ENCODE peak calls at places on chromosomes 1 and 21, in seven cellular contexts. H is K562, G is GM12878, Y is Panc1, T is GM23338, F is HCT116, X is SK-N-SH. W is an unnamed sample.

GRCh38 chr1:226635456-226635941 is 86.9 kb downstream of the STUM start:
- DNase-seq in H (no peak), G (no peak), Y (no peak), T (no peak), F (no peak), X (no peak), W (peak)

GRCh38 chr1:163670980-163671757 is 349.4 kb downstream of the NUF2 start:
- DNase-seq in H (peak), G (no peak), Y (no peak), T (no peak), F (no peak), X (no peak), W (no peak)

GRCh38 chr1:217272385-217272784 is 358.5 kb downstream of the GPATCH2 start:
- DNase-seq in H (no peak), G (no peak), Y (no peak), T (no peak), F (no peak), X (no peak), W (no peak)

GRCh38 chr1:12739613-12740012 is 6.4 kb upstream of the CFAP107 start:
- DNase-seq in H (no peak), G (no peak), Y (no peak), T (no peak), F (no peak), X (no peak), W (no peak)

GRCh38 chr1:170530972-170531757 is 801 bp upstream of the GORAB start:
- DNase-seq in H (no peak), G (no peak), Y (no peak), T (peak), F (no peak), X (peak), W (no peak)

GRCh38 chr1:207026177-207026576 is 6.4 kb downstream of the C1orf116 start:
- DNase-seq in H (no peak), G (no peak), Y (no peak), T (no peak), F (no peak), X (no peak), W (no peak)

GRCh38 chr1:204828352-204828850 is 42.3 kb upstream of the NFASC start:
- DNase-seq in H (peak), G (no peak), Y (no peak), T (peak), F (no peak), X (peak), W (peak)

GRCh38 chr1:51594716-51595115 is 22.2 kb upstream of the OSBPL9 start:
- DNase-seq in H (no peak), G (no peak), Y (no peak), T (no peak), F (no peak), X (no peak), W (no peak)

GRCh38 chr1:230288641-230289349 is 137.3 kb downstream of the PGBD5 start:
- DNase-seq in H (no peak), G (no peak), Y (no peak), T (no peak), F (no peak), X (no peak), W (no peak)

GRCh38 chr1:56397409-56397808 is 182.0 kb downstream of the PLPP3 start:
- DNase-seq in H (no peak), G (no peak), Y (no peak), T (no peak), F (no peak), X (no peak), W (no peak)

GRCh38 chr1:201500670-201501120 is 6.2 kb downstream of the CSRP1 start:
- DNase-seq in H (no peak), G (no peak), Y (no peak), T (peak), F (no peak), X (no peak), W (no peak)

DNA sequence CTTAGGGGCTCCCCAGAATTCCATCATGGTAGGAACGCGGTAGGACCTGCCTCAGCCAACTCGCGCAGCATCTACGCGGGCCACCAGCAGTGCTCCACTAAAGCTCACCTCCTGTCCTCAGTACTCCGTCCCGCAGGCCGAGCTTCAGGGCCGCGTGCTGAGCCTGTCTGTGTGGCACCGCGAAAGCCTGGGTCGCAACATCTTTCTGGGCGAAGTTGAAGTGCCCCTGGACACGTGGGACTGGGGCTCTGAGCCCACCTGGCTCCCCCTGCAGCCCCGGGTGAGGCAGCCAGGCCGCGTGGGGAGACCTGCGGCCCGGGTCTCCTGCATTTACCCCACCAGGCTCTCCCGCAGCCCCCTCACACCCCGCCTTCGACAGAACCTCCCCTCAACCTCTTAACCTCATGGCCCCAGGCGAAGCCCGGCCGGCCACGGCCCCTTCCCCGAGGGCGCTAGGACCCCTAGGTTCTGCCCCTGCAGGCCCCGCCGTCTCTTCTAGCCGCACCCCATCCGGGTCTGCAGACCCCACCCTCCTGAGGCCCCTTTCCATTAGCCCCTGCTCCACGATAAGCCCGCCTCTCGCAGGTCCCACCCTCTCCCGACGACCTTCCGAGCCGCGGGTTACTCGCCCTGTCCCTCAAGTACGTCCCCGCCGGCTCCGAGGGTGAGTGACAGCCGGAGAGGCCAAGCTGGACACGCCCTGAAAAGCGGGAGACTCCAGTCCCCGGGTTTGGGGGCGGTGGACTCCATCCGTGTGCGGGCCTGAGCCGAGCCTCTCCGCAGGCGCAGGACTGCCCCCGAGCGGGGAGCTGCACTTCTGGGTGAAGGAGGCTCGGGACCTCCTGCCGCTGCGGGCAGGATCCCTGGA is 9.1 kb downstream of the SYTL1 start:
- DNase-seq in H (peak), G (no peak), Y (no peak), T (peak), F (no peak), X (no peak), W (no peak)
- H3K4me3 ChIP-seq in H (no peak), G (no peak), Y (peak), T (peak), F (no peak), X (no peak), W (no peak)

GRCh38 chr1:94683886-94684285 is 136.3 kb upstream of the SLC44A3 start:
- DNase-seq in H (no peak), G (no peak), Y (no peak), T (no peak), F (no peak), X (no peak), W (no peak)

GRCh38 chr1:94690033-94690712 is 130.0 kb upstream of the SLC44A3 start:
- DNase-seq in H (no peak), G (no peak), Y (no peak), T (no peak), F (no peak), X (no peak), W (no peak)

GRCh38 chr1:94688646-94689045 is 131.5 kb upstream of the SLC44A3 start:
- DNase-seq in H (no peak), G (no peak), Y (no peak), T (peak), F (no peak), X (no peak), W (no peak)

GRCh38 chr1:94684690-94685089 is 135.5 kb upstream of the SLC44A3 start:
- DNase-seq in H (no peak), G (no peak), Y (no peak), T (no peak), F (no peak), X (no peak), W (no peak)

GRCh38 chr1:94686882-94687281 is 133.3 kb upstream of the SLC44A3 start:
- DNase-seq in H (no peak), G (no peak), Y (no peak), T (no peak), F (no peak), X (no peak), W (no peak)
- TF ChIP-seq REST in H (no peak), G (no peak), Y (no peak), T (no peak), F (no peak), X (no peak), W (no peak)

GRCh38 chr1:44828841-44829440 is 14.1 kb downstream of the PTCH2 start:
- DNase-seq in H (no peak), G (no peak), Y (no peak), T (no peak), F (no peak), X (no peak), W (no peak)

GRCh38 chr1:44827197-44828002 is 15.7 kb downstream of the PTCH2 start:
- DNase-seq in H (peak), G (no peak), Y (no peak), T (peak), F (no peak), X (peak), W (no peak)

GRCh38 chr1:44829506-44830384 is 13.3 kb downstream of the PTCH2 start:
- DNase-seq in H (no peak), G (no peak), Y (no peak), T (no peak), F (no peak), X (peak), W (no peak)

GRCh38 chr1:44828003-44828651 is 14.9 kb downstream of the PTCH2 start:
- DNase-seq in H (no peak), G (no peak), Y (no peak), T (no peak), F (no peak), X (no peak), W (no peak)

GRCh38 chr1:44826375-44827196 is 16.5 kb downstream of the PTCH2 start:
- DNase-seq in H (peak), G (no peak), Y (no peak), T (no peak), F (no peak), X (peak), W (peak)
- TF ChIP-seq POLR2AphosphoS5 in H (no peak), G (no peak), Y (no peak), T (no peak), F (no peak), X (no peak), W (no peak)

GRCh38 chr1:151509350-151510019 is 1.7 kb upstream of the CGN start:
- DNase-seq in H (no peak), G (no peak), Y (no peak), T (no peak), F (no peak), X (no peak), W (no peak)
- H3K4me3 ChIP-seq in H (no peak), G (no peak), Y (no peak), T (peak), F (no peak), X (no peak), W (no peak)

DNA sequence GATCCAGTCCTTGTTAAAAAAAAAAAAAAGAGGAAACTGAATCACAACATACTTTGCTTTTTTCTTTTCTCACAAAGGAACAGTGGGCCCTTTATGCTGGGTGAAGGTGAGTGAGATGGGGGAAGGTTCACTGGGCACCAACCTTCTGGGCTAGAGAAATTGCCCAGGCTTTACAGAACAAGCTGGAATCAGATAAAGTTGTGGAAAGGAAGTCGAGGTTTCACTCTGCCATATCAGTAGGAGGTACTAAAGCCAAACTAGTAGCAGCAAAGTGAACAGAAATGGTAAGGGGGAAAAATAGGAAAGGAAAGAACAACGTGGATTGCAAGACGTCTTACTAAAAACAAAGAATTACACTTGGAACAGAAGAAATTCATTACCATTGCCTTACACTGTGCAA is 2.9 kb downstream of the IFNAR2 start:
- DNase-seq in H (no peak), G (no peak), Y (no peak), T (no peak), F (no peak), X (no peak), W (no peak)
- TF ChIP-seq REST in H (no peak), G (no peak), Y (no peak), T (no peak), F (no peak), X (no peak), W (no peak)

GRCh38 chr1:149886396-149887195 is 12.8 kb upstream of the BOLA1 start:
- DNase-seq in H (peak), G (peak), Y (peak), T (peak), F (peak), X (peak), W (peak)
- TF ChIP-seq POLR2AphosphoS5 in H (peak), G (peak), Y (peak), T (peak), F (peak), X (peak), W (peak)

DNA sequence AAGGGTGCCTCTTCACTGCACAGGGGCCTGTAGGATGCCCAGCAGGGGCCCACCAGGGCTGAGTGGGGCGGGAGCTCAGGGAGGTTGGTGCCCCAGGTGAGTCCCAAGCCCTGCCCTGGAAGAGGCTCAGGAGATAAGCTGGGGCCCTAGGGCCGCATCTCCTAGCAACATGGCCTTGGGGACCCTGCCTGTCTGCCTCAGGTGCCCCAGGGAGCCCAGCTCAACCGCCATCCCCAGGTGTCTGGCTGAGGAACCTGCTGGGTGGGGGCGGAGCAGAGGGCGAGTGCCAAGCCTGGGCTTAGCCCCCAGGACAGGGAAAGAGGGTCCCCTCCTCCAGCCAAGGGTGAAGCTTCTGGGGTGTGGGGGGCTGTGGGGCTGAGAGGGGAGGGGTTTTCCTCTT is 54.8 kb downstream of the FOXO6 start:
- DNase-seq in H (no peak), G (no peak), Y (no peak), T (no peak), F (no peak), X (no peak), W (no peak)
- H3K4me3 ChIP-seq in H (no peak), G (no peak), Y (no peak), T (no peak), F (no peak), X (no peak), W (no peak)

W was measured in HL-60.